ENCODE peak calls at places on chromosome 18, in ten cellular contexts. U is Right ventricle myocardium inferior; G is RCC 7860; N is activated CD4-positive, alpha-beta T cell treated with anti-CD3 and anti-CD28 coated beads, Interleukin-2, amount 50 U/mL, for 48 hours; D is T-helper 2 cell; P is left lung; F is lower lobe of right lung; E is activated T-cell treated with anti-CD3 and anti-CD28 coated beads for 1 hour; Y is fibroblast of the aortic adventitia; B is effector memory CD4-positive, alpha-beta T cell. O is an unnamed sample.

GRCh38 chr18:28208712-28209265 is 31.9 kb upstream of the CDH2 start:
- DNase-seq in U (no peak), G (no peak), N (no peak), D (no peak), P (no peak), F (no peak), E (no peak), Y (no peak), B (no peak), O (no peak)

GRCh38 chr18:63399300-63399699 is 23.0 kb downstream of the VPS4B start:
- DNase-seq in U (no peak), G (no peak), N (no peak), D (no peak), P (no peak), F (no peak), E (no peak), Y (no peak), B (no peak), O (no peak)

GRCh38 chr18:79574938-79575525 is 104.6 kb upstream of the CTDP1 start:
- DNase-seq in U (no peak), G (no peak), N (no peak), D (no peak), P (peak), F (peak), E (no peak), Y (no peak), B (no peak), O (no peak)

GRCh38 chr18:79961527-79962291 is 2.7 kb upstream of the HSBP1L1 start:
- DNase-seq in U (no peak), G (no peak), N (no peak), D (no peak), P (peak), F (peak), E (no peak), Y (no peak), B (no peak), O (no peak)

GRCh38 chr18:22930089-22930713 is 2.9 kb upstream of the RBBP8 start:
- DNase-seq in U (no peak), G (peak), N (peak), D (peak), P (peak), F (peak), E (peak), Y (peak), B (peak), O (peak)

GRCh38 chr18:26317353-26317865 is 91.2 kb downstream of the TAF4B start:
- DNase-seq in U (no peak), G (no peak), N (no peak), D (no peak), P (no peak), F (no peak), E (no peak), Y (no peak), B (no peak), O (no peak)

GRCh38 chr18:7749510-7749981 is 182.4 kb downstream of the PTPRM start:
- DNase-seq in U (no peak), G (no peak), N (no peak), D (no peak), P (no peak), F (no peak), E (no peak), Y (peak), B (no peak), O (no peak)

GRCh38 chr18:80004600-80005342 is 16.4 kb upstream of the TXNL4A start:
- DNase-seq in U (no peak), G (no peak), N (no peak), D (no peak), P (no peak), F (no peak), E (no peak), Y (no peak), B (no peak), O (no peak)

GRCh38 chr18:48129621-48130082 is 199.2 kb upstream of the SMAD2 start:
- DNase-seq in U (no peak), G (no peak), N (no peak), D (no peak), P (no peak), F (no peak), E (no peak), Y (no peak), B (no peak), O (no peak)

GRCh38 chr18:74996055-74996454 is 212.9 kb downstream of the PTGR3 start:
- DNase-seq in U (no peak), G (no peak), N (no peak), D (no peak), P (no peak), F (no peak), E (no peak), Y (no peak), B (no peak), O (no peak)

GRCh38 chr18:10009321-10010144 is 95.7 kb downstream of the VAPA start:
- DNase-seq in U (no peak), G (no peak), N (no peak), D (no peak), P (no peak), F (no peak), E (no peak), Y (no peak), B (no peak), O (no peak)

GRCh38 chr18:53115876-53116585 is 776.0 kb downstream of the DCC start:
- DNase-seq in U (no peak), G (no peak), N (no peak), D (no peak), P (no peak), F (no peak), E (no peak), Y (peak), B (no peak), O (no peak)

GRCh38 chr18:8114480-8114879 is 494.8 kb upstream of the RAB12 start:
- DNase-seq in U (no peak), G (no peak), N (no peak), D (no peak), P (no peak), F (no peak), E (no peak), Y (no peak), B (no peak), O (no peak)

GRCh38 chr18:79914614-79915160 is 36.8 kb downstream of the SLC66A2 start:
- DNase-seq in U (no peak), G (no peak), N (peak), D (no peak), P (no peak), F (peak), E (no peak), Y (no peak), B (no peak), O (no peak)

GRCh38 chr18:10035306-10035991 is 121.6 kb downstream of the VAPA start:
- DNase-seq in U (no peak), G (no peak), N (no peak), D (no peak), P (peak), F (peak), E (no peak), Y (no peak), B (no peak), O (no peak)

GRCh38 chr18:10190564-10190963 is 263.9 kb upstream of the APCDD1 start:
- DNase-seq in U (no peak), G (no peak), N (no peak), D (no peak), P (no peak), F (no peak), E (no peak), Y (no peak), B (no peak), O (no peak)

GRCh38 chr18:6382968-6383367 is 31.7 kb downstream of the L3MBTL4 start:
- DNase-seq in U (no peak), G (no peak), N (no peak), D (no peak), P (peak), F (peak), E (no peak), Y (no peak), B (no peak), O (no peak)

GRCh38 chr18:677951-678363 is 20.5 kb downstream of the TYMS start:
- DNase-seq in U (no peak), G (no peak), N (no peak), D (no peak), P (no peak), F (no peak), E (no peak), Y (no peak), B (no peak), O (no peak)

GRCh38 chr18:79569720-79570119 is 109.9 kb upstream of the CTDP1 start:
- DNase-seq in U (no peak), G (no peak), N (no peak), D (no peak), P (peak), F (peak), E (no peak), Y (no peak), B (no peak), O (no peak)

GRCh38 chr18:45900623-45901022 is 66.5 kb downstream of the EPG5 start:
- DNase-seq in U (no peak), G (no peak), N (no peak), D (no peak), P (no peak), F (no peak), E (no peak), Y (no peak), B (no peak), O (no peak)